ENCODE peak calls at places on chromosomes 2 and 18, in four cellular contexts. One of them, this sample, is unnamed.

GRCh38 chr18:11572201-11572600 is 37.2 kb upstream of the SLC35G4 start:
- DNase-seq in AG04450: no peak
- DNase-seq in NCI-H748 treated with DMSO at 0.1 percent for 48 hours: no peak
- DNase-seq in EL: no peak
- DNase-seq in this sample: no peak

GRCh38 chr2:25009954-25010353 is 31.9 kb upstream of the EFR3B start:
- DNase-seq in NCI-H748 treated with DMSO at 0.1 percent for 48 hours: no peak
- DNase-seq in AG04450: no peak
- DNase-seq in EL: no peak
- DNase-seq in this sample: no peak

GRCh38 chr2:169468841-169469240 is 10.5 kb upstream of the BBS5 start:
- DNase-seq in EL: no peak
- DNase-seq in NCI-H748 treated with DMSO at 0.1 percent for 48 hours: no peak
- DNase-seq in AG04450: no peak
- DNase-seq in this sample: no peak

GRCh38 chr2:96117701-96118588 is 1.6 kb upstream of the ADRA2B start:
- DNase-seq in NCI-H748 treated with DMSO at 0.1 percent for 48 hours: no peak
- DNase-seq in AG04450: no peak
- DNase-seq in EL: peak
- DNase-seq in this sample: no peak

GRCh38 chr18:2173464-2173863 is 397.8 kb downstream of the METTL4 start:
- DNase-seq in EL: peak
- DNase-seq in NCI-H748 treated with DMSO at 0.1 percent for 48 hours: no peak
- DNase-seq in AG04450: peak
- DNase-seq in this sample: peak

GRCh38 chr2:112085916-112086669 is 31.0 kb downstream of the TMEM87B start:
- DNase-seq in NCI-H748 treated with DMSO at 0.1 percent for 48 hours: no peak
- DNase-seq in AG04450: no peak
- DNase-seq in EL: no peak
- DNase-seq in this sample: no peak

GRCh38 chr2:62309465-62310091 is 113.7 kb downstream of the B3GNT2 start:
- DNase-seq in EL: no peak
- DNase-seq in AG04450: no peak
- DNase-seq in NCI-H748 treated with DMSO at 0.1 percent for 48 hours: no peak
- DNase-seq in this sample: no peak

GRCh38 chr2:197269173-197269572 is 41.4 kb downstream of the ANKRD44 start:
- DNase-seq in AG04450: peak
- DNase-seq in NCI-H748 treated with DMSO at 0.1 percent for 48 hours: no peak
- DNase-seq in EL: peak
- DNase-seq in this sample: no peak

GRCh38 chr2:6865346-6866238 is at the start of gene CMPK2:
- DNase-seq in AG04450: no peak
- DNase-seq in EL: peak
- DNase-seq in NCI-H748 treated with DMSO at 0.1 percent for 48 hours: no peak
- DNase-seq in this sample: no peak

GRCh38 chr2:25481381-25482310 is 139.9 kb upstream of the DNMT3A start:
- DNase-seq in EL: peak
- DNase-seq in AG04450: peak
- DNase-seq in NCI-H748 treated with DMSO at 0.1 percent for 48 hours: no peak
- DNase-seq in this sample: no peak

GRCh38 chr2:143297182-143297581 is 168.0 kb downstream of the ARHGAP15 start:
- DNase-seq in NCI-H748 treated with DMSO at 0.1 percent for 48 hours: no peak
- DNase-seq in AG04450: no peak
- DNase-seq in EL: no peak
- DNase-seq in this sample: no peak

This sample was measured in non-pigmented ciliary epithelial cell.